ENCODE peak calls at places on chromosomes 4 and X, in five cellular contexts. M is fibroblast of mammary gland, Q is NB4, X is A549, I is left ventricle myocardium inferior. F is an unnamed sample.

GRCh38 chrX:78527263-78527662 is 131.9 kb downstream of the RTL3 start:
- DNase-seq in M (peak; percentile 79), Q (no peak), X (no peak), I (no peak), F (no peak)

GRCh38 chr4:165726831-165727230 is 146.2 kb upstream of the TLL1 start:
- DNase-seq in M (peak; percentile 46), Q (no peak), X (no peak), I (no peak), F (no peak)

GRCh38 chr4:172850838-172851237 is 317.8 kb upstream of the GALNT7 start:
- DNase-seq in M (peak; percentile 96), Q (peak; percentile 33), X (no peak), I (no peak), F (peak; percentile 94)

GRCh38 chrX:20374866-20375530 is 108.3 kb upstream of the RPS6KA3 start:
- DNase-seq in M (peak; percentile 6), Q (peak; percentile 62), X (no peak), I (no peak), F (no peak)

GRCh38 chr4:173056708-173057107 is 111.9 kb upstream of the GALNT7 start:
- DNase-seq in M (no peak), Q (no peak), X (no peak), I (no peak), F (no peak)

GRCh38 chrX:69226459-69227158 is 61.4 kb upstream of the PJA1 start:
- DNase-seq in M (no peak), Q (no peak), X (no peak), I (no peak), F (no peak)

GRCh38 chr4:8855781-8856245 is 15.8 kb downstream of the HMX1 start:
- DNase-seq in M (no peak), Q (peak; percentile 61), X (no peak), I (no peak), F (no peak)

GRCh38 chr4:141329174-141329569 is 108.5 kb downstream of the ZNF330 start:
- DNase-seq in M (peak; percentile 92), Q (peak; percentile 56), X (no peak), I (no peak), F (peak; percentile 76)

GRCh38 chr4:103994059-103994458 is 274.3 kb upstream of the TACR3 start:
- DNase-seq in M (peak; percentile 41), Q (peak; percentile 12), X (no peak), I (no peak), F (peak; percentile 3)

GRCh38 chr4:20044936-20045335 is 206.8 kb upstream of the SLIT2 start:
- DNase-seq in M (no peak), Q (no peak), X (no peak), I (no peak), F (no peak)

GRCh38 chr4:121817006-121817405 is 6.7 kb downstream of the CCNA2 start:
- DNase-seq in M (no peak), Q (no peak), X (no peak), I (no peak), F (no peak)

GRCh38 chr4:46258436-46258835 is 131.5 kb downstream of the GABRA2 start:
- DNase-seq in M (no peak), Q (no peak), X (no peak), I (no peak), F (no peak)

GRCh38 chr4:84455697-84456096 is 43.4 kb downstream of the NKX6-1 start:
- DNase-seq in M (no peak), Q (no peak), X (no peak), I (no peak), F (peak; percentile 6)

GRCh38 chr4:123265443-123265842 is 131.2 kb upstream of the SPRY1 start:
- DNase-seq in M (no peak), Q (no peak), X (no peak), I (no peak), F (no peak)

GRCh38 chr4:140238353-140239041 is 84.5 kb upstream of the MAML3 start:
- DNase-seq in M (peak; percentile 96), Q (peak; percentile 58), X (no peak), I (peak; percentile 91), F (peak; percentile 80)

GRCh38 chr4:106587558-106587957 is 219.0 kb upstream of the GIMD1 start:
- DNase-seq in M (peak; percentile 64), Q (no peak), X (no peak), I (no peak), F (peak; percentile 71)

GRCh38 chr4:57280481-57280880 is 170.3 kb upstream of the IGFBP7 start:
- DNase-seq in M (no peak), Q (no peak), X (no peak), I (no peak), F (no peak)

GRCh38 chrX:102651242-102651967 is at the start of gene GPRASP1:
- DNase-seq in M (peak; percentile 26), Q (no peak), X (no peak), I (peak; percentile 64), F (peak; percentile 26)

GRCh38 chrX:151687635-151688034 is 7.6 kb upstream of the PRRG3 start:
- DNase-seq in M (no peak), Q (no peak), X (no peak), I (no peak), F (no peak)

GRCh38 chr4:133151301-133151680 is 2.2 kb downstream of the PCDH10 start:
- DNase-seq in M (no peak), Q (no peak), X (no peak), I (no peak), F (peak; percentile 8)

GRCh38 chr4:98626350-98626749 is 32.1 kb downstream of the TSPAN5 start:
- DNase-seq in M (peak; percentile 93), Q (no peak), X (peak; percentile 25), I (peak; percentile 18), F (peak; percentile 93)

DNA sequence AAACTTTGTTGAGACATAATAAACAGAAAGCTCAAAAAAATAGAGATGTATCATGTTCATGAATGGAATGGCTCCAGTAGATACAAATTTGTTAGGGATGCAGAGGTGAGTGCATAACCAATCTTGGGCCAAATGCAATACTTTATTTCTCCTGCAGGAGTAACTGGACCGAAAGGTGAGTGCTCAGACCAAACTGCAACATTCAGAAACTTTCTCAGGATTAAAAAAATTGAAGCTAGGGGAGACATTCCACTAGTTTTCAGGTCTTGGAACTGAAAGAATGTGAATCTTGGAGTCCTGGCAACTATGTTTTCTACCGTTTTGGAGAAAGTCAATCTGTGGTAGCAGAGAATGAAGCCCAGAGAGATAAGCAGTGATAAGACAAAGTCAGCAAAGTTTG is 21.2 kb upstream of the LCORL start:
- DNase-seq in M (no peak), Q (no peak), X (no peak), I (no peak), F (no peak)
- TF ChIP-seq CTCF in M (peak; percentile 25), Q (no peak), X (no peak), I (no peak), F (peak; percentile 40)

GRCh38 chr4:5713861-5714260 is 2.9 kb downstream of the EVC start:
- DNase-seq in M (no peak), Q (no peak), X (no peak), I (no peak), F (no peak)
- H3K4me3 ChIP-seq in M (no peak overlapping the region), Q (no peak overlapping the region), X (no peak overlapping the region), I (no peak overlapping the region), F (no peak overlapping the region)

GRCh38 chr4:89509708-89510269 is 202.2 kb upstream of the GPRIN3 start:
- DNase-seq in M (peak; percentile 97), Q (no peak), X (no peak), I (no peak), F (peak; percentile 94)
- TF ChIP-seq CTCF in M (no peak), Q (no peak), X (no peak), I (no peak), F (no peak)

GRCh38 chr4:179165862-179166261 is 1723.6 kb upstream of the AGA start:
- DNase-seq in M (no peak), Q (no peak), X (no peak), I (no peak), F (no peak)
- H3K4me3 ChIP-seq in M (no peak overlapping the region), Q (no peak overlapping the region), X (no peak overlapping the region), I (no peak overlapping the region), F (no peak overlapping the region)

GRCh38 chrX:129749069-129749468 is 10.3 kb downstream of the XPNPEP2 start:
- DNase-seq in M (peak; percentile 69), Q (no peak), X (no peak), I (no peak), F (no peak)

GRCh38 chrX:129750971-129751370 is 12.2 kb downstream of the XPNPEP2 start:
- DNase-seq in M (peak; percentile 67), Q (no peak), X (no peak), I (no peak), F (no peak)

GRCh38 chrX:129755779-129756650 is 17.2 kb downstream of the XPNPEP2 start:
- DNase-seq in M (no peak), Q (peak; percentile 64), X (no peak), I (no peak), F (no peak)

GRCh38 chrX:129759576-129760061 is 20.1 kb upstream of the SASH3 start:
- DNase-seq in M (peak; percentile 84), Q (peak; percentile 51), X (no peak), I (no peak), F (peak; percentile 91)

GRCh38 chrX:129754266-129755024 is 15.7 kb downstream of the XPNPEP2 start:
- DNase-seq in M (no peak), Q (peak; percentile 35), X (no peak), I (no peak), F (no peak)
- TF ChIP-seq CTCF in M (peak; percentile 30), Q (peak; percentile 49), X (no peak), I (peak; percentile 12), F (no peak)

GRCh38 chr4:152678841-152679240 is 956 bp downstream of the TMEM154 start:
- DNase-seq in M (no peak), Q (peak; percentile 15), X (no peak), I (no peak), F (no peak)
- H3K4me3 ChIP-seq in M (peak overlapping the region; percentile 77), Q (peak overlapping the region; percentile 77), X (no peak overlapping the region), I (peak overlapping the region; percentile 68), F (peak overlapping the region; percentile 76)

GRCh38 chrX:10186355-10186754 is 29.6 kb downstream of the CLCN4 start:
- DNase-seq in M (no peak), Q (no peak), X (no peak), I (no peak), F (no peak)

GRCh38 chrX:10187421-10187820 is 30.6 kb downstream of the CLCN4 start:
- DNase-seq in M (no peak), Q (no peak), X (no peak), I (no peak), F (no peak)

GRCh38 chrX:10189317-10190268 is 32.8 kb downstream of the CLCN4 start:
- DNase-seq in M (peak; percentile 67), Q (peak; percentile 65), X (peak; percentile 70), I (peak; percentile 49), F (peak; percentile 71)

GRCh38 chrX:10193587-10193986 is 36.8 kb downstream of the CLCN4 start:
- DNase-seq in M (no peak), Q (no peak), X (no peak), I (no peak), F (no peak)

GRCh38 chrX:10190367-10190766 is 33.6 kb downstream of the CLCN4 start:
- DNase-seq in M (peak; percentile 79), Q (peak; percentile 72), X (peak; percentile 68), I (no peak), F (peak; percentile 87)
- TF ChIP-seq CTCF in M (peak; percentile 62), Q (peak; percentile 30), X (peak; percentile 83), I (peak; percentile 60), F (peak; percentile 51)

GRCh38 chr4:177442623-177443155 is 452 bp upstream of the AGA start:
- DNase-seq in M (peak; percentile 24), Q (peak; percentile 54), X (no peak), I (no peak), F (peak; percentile 31)
- H3K4me3 ChIP-seq in M (peak overlapping the region; percentile 68), Q (peak overlapping the region; percentile 88), X (peak overlapping the region; percentile 79), I (peak overlapping the region; percentile 80), F (peak overlapping the region; percentile 93)